ENCODE peak calls at places on chromosomes 16 and 17, in six cellular contexts. G, J, V, D, B and K are unnamed samples.

GRCh38 chr17:67420994-67421393 is 43.9 kb downstream of the PITPNC1 start:
- DNase-seq in G (no peak), J (no peak), V (no peak), D (no peak), B (no peak), K (no peak)

GRCh38 chr17:6435051-6435450 is at the start of gene AIPL1:
- DNase-seq in G (no peak), J (no peak), V (no peak), D (no peak), B (no peak), K (no peak)

GRCh38 chr17:78717431-78717980 is 64.6 kb downstream of the CYTH1 start:
- DNase-seq in G (peak; percentile 74), J (no peak), V (no peak), D (peak; percentile 53), B (peak; percentile 18), K (no peak)

GRCh38 chr17:41494524-41494923 is 4.8 kb upstream of the KRT36 start:
- DNase-seq in G (no peak), J (no peak), V (no peak), D (peak; percentile 79), B (peak; percentile 29), K (peak; percentile 41)

GRCh38 chr16:19223235-19223847 is 55.3 kb downstream of the SYT17 start:
- DNase-seq in G (no peak), J (no peak), V (no peak), D (peak; percentile 3), B (peak; percentile 11), K (no peak)

GRCh38 chr17:80720624-80721577 is 176.3 kb downstream of the RPTOR start:
- DNase-seq in G (peak; percentile 74), J (no peak), V (no peak), D (no peak), B (peak; percentile 68), K (peak; percentile 91)

GRCh38 chr17:66733759-66734158 is 101.2 kb upstream of the CACNG5 start:
- DNase-seq in G (no peak), J (no peak), V (no peak), D (no peak), B (no peak), K (no peak)

GRCh38 chr16:11585460-11586374 is 1.0 kb downstream of the LITAF start:
- DNase-seq in G (no peak), J (no peak), V (no peak), D (peak; percentile 49), B (peak; percentile 6), K (no peak)

GRCh38 chr17:80169784-80170500 is at the start of gene CARD14:
- DNase-seq in G (no peak), J (no peak), V (no peak), D (no peak), B (no peak), K (peak; percentile 76)

GRCh38 chr16:14513389-14514107 is 116.5 kb downstream of the PARN start:
- DNase-seq in G (no peak), J (no peak), V (no peak), D (no peak), B (no peak), K (no peak)